ENCODE peak calls at places on chromosome 2, in eight cellular contexts. K, C, F, X, J, B, Y and Z are unnamed samples.

GRCh38 chr2:16130541-16130880 is 190.2 kb downstream of the MYCN start:
- DNase-seq in K (no peak), C (no peak), F (no peak), X (no peak), J (no peak), B (no peak), Y (no peak), Z (no peak)

GRCh38 chr2:64637000-64637628 is 16.6 kb downstream of the SERTAD2 start:
- DNase-seq in K (peak), C (no peak), F (no peak), X (no peak), J (no peak), B (no peak), Y (peak), Z (no peak)

GRCh38 chr2:30684996-30685395 is 122.2 kb downstream of the CAPN13 start:
- DNase-seq in K (no peak), C (no peak), F (no peak), X (no peak), J (no peak), B (no peak), Y (no peak), Z (no peak)

GRCh38 chr2:133977385-133977784 is 276.5 kb upstream of the MGAT5 start:
- DNase-seq in K (no peak), C (no peak), F (no peak), X (no peak), J (no peak), B (no peak), Y (no peak), Z (no peak)

GRCh38 chr2:123870877-123871276 is 154.2 kb upstream of the CNTNAP5 start:
- DNase-seq in K (no peak), C (no peak), F (no peak), X (no peak), J (no peak), B (no peak), Y (no peak), Z (no peak)

GRCh38 chr2:219131327-219131726 is 29.3 kb downstream of the NHEJ1 start:
- DNase-seq in K (no peak), C (no peak), F (no peak), X (no peak), J (no peak), B (no peak), Y (no peak), Z (no peak)

GRCh38 chr2:171253279-171253678 is 92.6 kb upstream of the TLK1 start:
- DNase-seq in K (no peak), C (no peak), F (no peak), X (no peak), J (no peak), B (no peak), Y (no peak), Z (no peak)

GRCh38 chr2:112941753-112942653 is 31.0 kb downstream of the IL37 start:
- DNase-seq in K (peak), C (peak), F (peak), X (no peak), J (peak), B (peak), Y (peak), Z (peak)

GRCh38 chr2:16386000-16386399 is 279.6 kb downstream of the CYRIA start:
- DNase-seq in K (no peak), C (no peak), F (no peak), X (no peak), J (no peak), B (peak), Y (no peak), Z (no peak)

GRCh38 chr2:230891108-230891507 is 26.4 kb downstream of the ITM2C start:
- DNase-seq in K (no peak), C (no peak), F (no peak), X (no peak), J (no peak), B (no peak), Y (no peak), Z (no peak)

GRCh38 chr2:201007584-201007998 is 44.1 kb upstream of the ORC2 start:
- DNase-seq in K (no peak), C (peak), F (no peak), X (no peak), J (no peak), B (no peak), Y (no peak), Z (no peak)

GRCh38 chr2:173402405-173402974 is 47.8 kb downstream of the CDCA7 start:
- DNase-seq in K (peak), C (peak), F (peak), X (peak), J (peak), B (peak), Y (peak), Z (peak)